ENCODE peak calls at places on chromosomes 3 and 15, in five cellular contexts. One of them, this sample, is unnamed.

GRCh38 chr3:53331871-53332270 is 15.5 kb downstream of the DCP1A start:
- DNase-seq in lung: no peak
- DNase-seq in choroid plexus epithelial cell: no peak
- DNase-seq in neural crest cell: no peak
- DNase-seq in right lobe of liver: no peak
- DNase-seq in this sample: no peak

GRCh38 chr3:182725372-182726251 is 67.7 kb upstream of the ATP11B start:
- DNase-seq in lung: no peak
- DNase-seq in choroid plexus epithelial cell: peak; percentile 41
- DNase-seq in neural crest cell: no peak
- DNase-seq in right lobe of liver: no peak
- DNase-seq in this sample: no peak

GRCh38 chr15:89845305-89845893 is 30.7 kb upstream of the ANPEP start:
- DNase-seq in lung: no peak
- DNase-seq in choroid plexus epithelial cell: peak; percentile 97
- DNase-seq in neural crest cell: no peak
- DNase-seq in right lobe of liver: no peak
- DNase-seq in this sample: no peak

GRCh38 chr3:186571644-186572013 is 1.1 kb downstream of the DNAJB11 start:
- DNase-seq in lung: no peak
- DNase-seq in choroid plexus epithelial cell: no peak
- DNase-seq in neural crest cell: no peak
- DNase-seq in right lobe of liver: no peak
- DNase-seq in this sample: no peak

GRCh38 chr15:59741274-59741906 is 52.3 kb upstream of the BNIP2 start:
- DNase-seq in lung: no peak
- DNase-seq in choroid plexus epithelial cell: peak; percentile 25
- DNase-seq in neural crest cell: no peak
- DNase-seq in right lobe of liver: peak; percentile 61
- DNase-seq in this sample: no peak

GRCh38 chr15:27272446-27272845 is 301.5 kb downstream of the GABRG3 start:
- DNase-seq in lung: no peak
- DNase-seq in choroid plexus epithelial cell: no peak
- DNase-seq in neural crest cell: no peak
- DNase-seq in right lobe of liver: no peak
- DNase-seq in this sample: no peak

GRCh38 chr3:19946832-19947548 is at the start of gene RAB5A:
- DNase-seq in lung: peak; percentile 98
- DNase-seq in choroid plexus epithelial cell: peak; percentile 99
- DNase-seq in neural crest cell: peak; percentile 91
- DNase-seq in right lobe of liver: peak; percentile 98
- DNase-seq in this sample: peak; percentile 98

GRCh38 chr3:39808467-39809180 is 785 bp upstream of the MYRIP start:
- DNase-seq in lung: no peak
- DNase-seq in choroid plexus epithelial cell: no peak
- DNase-seq in neural crest cell: peak; percentile 9
- DNase-seq in right lobe of liver: peak; percentile 60
- DNase-seq in this sample: no peak

GRCh38 chr3:31106204-31106603 is 211.7 kb upstream of the GADL1 start:
- DNase-seq in lung: no peak
- DNase-seq in choroid plexus epithelial cell: peak; percentile 75
- DNase-seq in neural crest cell: no peak
- DNase-seq in right lobe of liver: no peak
- DNase-seq in this sample: no peak

GRCh38 chr3:111541911-111542483 is at the start of gene CD96:
- DNase-seq in lung: no peak
- DNase-seq in choroid plexus epithelial cell: peak; percentile 62
- DNase-seq in neural crest cell: no peak
- DNase-seq in right lobe of liver: no peak
- DNase-seq in this sample: no peak

GRCh38 chr15:28890711-28891495 is 5.1 kb downstream of the APBA2 start:
- DNase-seq in lung: no peak
- DNase-seq in choroid plexus epithelial cell: peak; percentile 67
- DNase-seq in neural crest cell: no peak
- DNase-seq in right lobe of liver: no peak
- DNase-seq in this sample: peak; percentile 20

GRCh38 chr3:166837535-166837934 is 542.6 kb downstream of the ZBBX start:
- DNase-seq in lung: no peak
- DNase-seq in choroid plexus epithelial cell: no peak
- DNase-seq in neural crest cell: peak; percentile 3
- DNase-seq in right lobe of liver: no peak
- DNase-seq in this sample: no peak

GRCh38 chr15:95284933-95285401 is 1045.5 kb upstream of the NR2F2 start:
- DNase-seq in lung: no peak
- DNase-seq in choroid plexus epithelial cell: peak; percentile 89
- DNase-seq in neural crest cell: no peak
- DNase-seq in right lobe of liver: no peak
- DNase-seq in this sample: no peak

GRCh38 chr3:171162986-171163723 is 136.6 kb upstream of the SLC2A2 start:
- DNase-seq in lung: no peak
- DNase-seq in choroid plexus epithelial cell: peak; percentile 44
- DNase-seq in neural crest cell: no peak
- DNase-seq in right lobe of liver: no peak
- DNase-seq in this sample: no peak
- TF ChIP-seq CTCF in lung: no peak
- TF ChIP-seq CTCF in choroid plexus epithelial cell: peak; percentile 60
- TF ChIP-seq CTCF in neural crest cell: peak; percentile 72
- TF ChIP-seq CTCF in right lobe of liver: peak; percentile 38
- TF ChIP-seq CTCF in this sample: peak; percentile 79

GRCh38 chr3:10423171-10423882 is 82.1 kb downstream of the ATP2B2 start:
- DNase-seq in lung: no peak
- DNase-seq in choroid plexus epithelial cell: no peak
- DNase-seq in neural crest cell: no peak
- DNase-seq in right lobe of liver: no peak
- DNase-seq in this sample: no peak
- TF ChIP-seq CTCF in lung: no peak
- TF ChIP-seq CTCF in choroid plexus epithelial cell: no peak
- TF ChIP-seq CTCF in neural crest cell: no peak
- TF ChIP-seq CTCF in right lobe of liver: no peak
- TF ChIP-seq CTCF in this sample: no peak

GRCh38 chr15:91045065-91045464 is 22.7 kb upstream of the VPS33B start:
- DNase-seq in lung: no peak
- DNase-seq in choroid plexus epithelial cell: no peak
- DNase-seq in neural crest cell: no peak
- DNase-seq in right lobe of liver: no peak
- DNase-seq in this sample: no peak

GRCh38 chr15:91040851-91041250 is 18.5 kb upstream of the VPS33B start:
- DNase-seq in lung: no peak
- DNase-seq in choroid plexus epithelial cell: no peak
- DNase-seq in neural crest cell: no peak
- DNase-seq in right lobe of liver: no peak
- DNase-seq in this sample: no peak

GRCh38 chr15:91043190-91043874 is 20.9 kb upstream of the VPS33B start:
- DNase-seq in lung: no peak
- DNase-seq in choroid plexus epithelial cell: no peak
- DNase-seq in neural crest cell: no peak
- DNase-seq in right lobe of liver: no peak
- DNase-seq in this sample: no peak

GRCh38 chr15:91039996-91040395 is 17.6 kb upstream of the VPS33B start:
- DNase-seq in lung: no peak
- DNase-seq in choroid plexus epithelial cell: no peak
- DNase-seq in neural crest cell: no peak
- DNase-seq in right lobe of liver: no peak
- DNase-seq in this sample: no peak
- TF ChIP-seq CTCF in lung: no peak
- TF ChIP-seq CTCF in choroid plexus epithelial cell: no peak
- TF ChIP-seq CTCF in neural crest cell: no peak
- TF ChIP-seq CTCF in right lobe of liver: no peak
- TF ChIP-seq CTCF in this sample: no peak

GRCh38 chr3:38251197-38251596 is 14.4 kb upstream of the SLC22A13 start:
- DNase-seq in lung: no peak
- DNase-seq in choroid plexus epithelial cell: no peak
- DNase-seq in neural crest cell: no peak
- DNase-seq in right lobe of liver: no peak
- DNase-seq in this sample: no peak

GRCh38 chr3:38245930-38246329 is 19.7 kb upstream of the SLC22A13 start:
- DNase-seq in lung: no peak
- DNase-seq in choroid plexus epithelial cell: peak; percentile 11
- DNase-seq in neural crest cell: no peak
- DNase-seq in right lobe of liver: peak; percentile 56
- DNase-seq in this sample: no peak

GRCh38 chr3:38250198-38250597 is 15.4 kb upstream of the SLC22A13 start:
- DNase-seq in lung: no peak
- DNase-seq in choroid plexus epithelial cell: no peak
- DNase-seq in neural crest cell: no peak
- DNase-seq in right lobe of liver: no peak
- DNase-seq in this sample: no peak

GRCh38 chr3:38247366-38248035 is 18.1 kb upstream of the SLC22A13 start:
- DNase-seq in lung: no peak
- DNase-seq in choroid plexus epithelial cell: peak; percentile 85
- DNase-seq in neural crest cell: no peak
- DNase-seq in right lobe of liver: no peak
- DNase-seq in this sample: no peak
- TF ChIP-seq CTCF in lung: no peak
- TF ChIP-seq CTCF in choroid plexus epithelial cell: peak; percentile 56
- TF ChIP-seq CTCF in neural crest cell: no peak
- TF ChIP-seq CTCF in right lobe of liver: no peak
- TF ChIP-seq CTCF in this sample: peak; percentile 74

DNA sequence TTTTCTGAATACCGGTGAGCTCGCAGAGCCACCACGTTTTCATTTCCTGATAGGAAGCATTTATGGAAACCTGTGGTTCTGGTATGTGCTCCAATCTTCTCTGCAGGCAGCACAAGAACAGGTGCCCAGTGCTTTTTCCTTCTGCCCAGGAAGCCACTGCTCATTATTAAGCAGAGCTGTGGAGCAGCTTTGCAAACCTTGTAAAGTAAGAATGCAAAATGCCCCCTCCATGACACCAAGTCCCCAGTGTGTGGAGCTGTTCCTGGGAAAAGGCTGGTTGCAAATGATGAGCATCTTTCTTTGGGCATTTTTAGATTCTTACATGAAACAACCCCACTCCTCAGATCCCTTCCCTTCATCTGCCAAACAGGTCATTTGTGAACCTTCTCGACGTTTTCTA is 65.7 kb upstream of the MRPL3 start:
- DNase-seq in lung: no peak
- DNase-seq in choroid plexus epithelial cell: peak; percentile 3
- DNase-seq in neural crest cell: no peak
- DNase-seq in right lobe of liver: no peak
- DNase-seq in this sample: no peak
- TF ChIP-seq CTCF in lung: no peak
- TF ChIP-seq CTCF in choroid plexus epithelial cell: peak; percentile 26
- TF ChIP-seq CTCF in neural crest cell: no peak
- TF ChIP-seq CTCF in right lobe of liver: no peak
- TF ChIP-seq CTCF in this sample: no peak

GRCh38 chr3:11587766-11588165 is 55.9 kb downstream of the VGLL4 start:
- DNase-seq in lung: no peak
- DNase-seq in choroid plexus epithelial cell: no peak
- DNase-seq in neural crest cell: no peak
- DNase-seq in right lobe of liver: no peak
- DNase-seq in this sample: no peak
- TF ChIP-seq CTCF in lung: no peak
- TF ChIP-seq CTCF in choroid plexus epithelial cell: no peak
- TF ChIP-seq CTCF in neural crest cell: no peak
- TF ChIP-seq CTCF in right lobe of liver: no peak
- TF ChIP-seq CTCF in this sample: no peak

GRCh38 chr3:8095724-8096123 is 405.9 kb upstream of the LMCD1 start:
- DNase-seq in lung: no peak
- DNase-seq in choroid plexus epithelial cell: no peak
- DNase-seq in neural crest cell: no peak
- DNase-seq in right lobe of liver: no peak
- DNase-seq in this sample: no peak
- TF ChIP-seq CTCF in lung: no peak
- TF ChIP-seq CTCF in choroid plexus epithelial cell: no peak
- TF ChIP-seq CTCF in neural crest cell: peak; percentile 31
- TF ChIP-seq CTCF in right lobe of liver: no peak
- TF ChIP-seq CTCF in this sample: peak; percentile 39

GRCh38 chr15:63896336-63897115 is 62.8 kb upstream of the HERC1 start:
- DNase-seq in lung: peak; percentile 44
- DNase-seq in choroid plexus epithelial cell: peak; percentile 92
- DNase-seq in neural crest cell: no peak
- DNase-seq in right lobe of liver: no peak
- DNase-seq in this sample: no peak

GRCh38 chr15:63894662-63894949 is 60.9 kb upstream of the HERC1 start:
- DNase-seq in lung: no peak
- DNase-seq in choroid plexus epithelial cell: no peak
- DNase-seq in neural crest cell: no peak
- DNase-seq in right lobe of liver: no peak
- DNase-seq in this sample: no peak

GRCh38 chr15:63895194-63895593 is 61.4 kb upstream of the HERC1 start:
- DNase-seq in lung: no peak
- DNase-seq in choroid plexus epithelial cell: no peak
- DNase-seq in neural crest cell: no peak
- DNase-seq in right lobe of liver: no peak
- DNase-seq in this sample: no peak

GRCh38 chr15:63893866-63894661 is 60.3 kb upstream of the HERC1 start:
- DNase-seq in lung: no peak
- DNase-seq in choroid plexus epithelial cell: no peak
- DNase-seq in neural crest cell: no peak
- DNase-seq in right lobe of liver: no peak
- DNase-seq in this sample: no peak

DNA sequence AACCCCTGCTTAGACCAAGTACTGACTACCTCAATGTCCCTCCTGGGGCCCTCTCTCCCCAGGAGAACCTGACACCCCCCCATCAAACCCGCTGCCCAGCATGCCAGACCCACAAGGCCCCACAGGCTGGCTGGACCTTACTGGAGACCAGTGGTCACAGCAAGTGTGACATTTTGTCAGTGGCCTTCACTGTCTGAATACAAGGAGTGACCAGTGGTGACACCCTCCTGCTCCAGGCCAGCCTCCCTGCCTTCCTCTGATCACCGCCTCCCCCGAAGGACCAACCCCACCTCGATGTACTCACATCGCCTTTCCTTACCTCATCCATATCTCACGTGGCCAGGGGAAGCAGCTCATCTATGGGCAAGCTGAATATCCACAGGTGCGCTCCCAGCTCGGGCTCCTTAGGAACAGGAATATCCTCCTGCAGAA is 62.1 kb upstream of the HERC1 start:
- DNase-seq in lung: no peak
- DNase-seq in choroid plexus epithelial cell: no peak
- DNase-seq in neural crest cell: no peak
- DNase-seq in right lobe of liver: no peak
- DNase-seq in this sample: no peak
- TF ChIP-seq CTCF in lung: no peak
- TF ChIP-seq CTCF in choroid plexus epithelial cell: no peak
- TF ChIP-seq CTCF in neural crest cell: no peak
- TF ChIP-seq CTCF in right lobe of liver: no peak
- TF ChIP-seq CTCF in this sample: no peak

GRCh38 chr3:12286927-12287726 is 1.7 kb upstream of the PPARG start:
- DNase-seq in lung: no peak
- DNase-seq in choroid plexus epithelial cell: peak; percentile 29
- DNase-seq in neural crest cell: no peak
- DNase-seq in right lobe of liver: peak; percentile 55
- DNase-seq in this sample: no peak
- TF ChIP-seq CTCF in lung: no peak
- TF ChIP-seq CTCF in choroid plexus epithelial cell: peak; percentile 36
- TF ChIP-seq CTCF in neural crest cell: peak; percentile 38
- TF ChIP-seq CTCF in right lobe of liver: no peak
- TF ChIP-seq CTCF in this sample: peak; percentile 63